ENCODE peak calls at places on chromosome 16, in eight cellular contexts. I is heart left ventricle, F is A549, Y is SJSA1, X is Peyer's patch, E is MM.1S, G is endodermal cell, U is ovary. B is an unnamed sample.

GRCh38 chr16:10126686-10127085 is 55.5 kb downstream of the GRIN2A start:
- DNase-seq in G (no peak), I (no peak), Y (no peak), E (no peak), X (no peak), F (no peak), U (no peak), B (no peak)

GRCh38 chr16:28905229-28905754 is 19.7 kb downstream of the RABEP2 start:
- DNase-seq in I (no peak), X (no peak), G (no peak), F (no peak), Y (no peak), E (no peak), U (no peak), B (no peak)

GRCh38 chr16:88703486-88704309 is 2.5 kb downstream of the RNF166 start:
- DNase-seq in X (no peak), E (no peak), I (peak), Y (no peak), F (no peak), U (no peak), G (no peak), B (no peak)

GRCh38 chr16:72084445-72084844 is 9.0 kb downstream of the TXNL4B start:
- DNase-seq in E (no peak), X (no peak), G (no peak), I (no peak), Y (no peak), U (no peak), F (no peak), B (no peak)

GRCh38 chr16:4263504-4264436 is 9.1 kb downstream of the TFAP4 start:
- DNase-seq in I (peak), U (peak), G (peak), X (peak), F (peak), Y (peak), E (no peak), B (no peak)

GRCh38 chr16:17598968-17599367 is 128.2 kb upstream of the XYLT1 start:
- DNase-seq in I (no peak), E (no peak), U (no peak), G (no peak), F (no peak), X (no peak), Y (no peak), B (no peak)

GRCh38 chr16:9136596-9136995 is 45.2 kb downstream of the HAPSTR1 start:
- DNase-seq in X (no peak), Y (no peak), E (no peak), G (peak), I (no peak), F (no peak), U (no peak), B (no peak)

GRCh38 chr16:85675528-85675927 is 13.2 kb downstream of the GINS2 start:
- DNase-seq in U (no peak), X (no peak), Y (peak), F (peak), I (no peak), G (no peak), E (no peak), B (no peak)

GRCh38 chr16:64085291-64085690 is 1036.6 kb downstream of the CDH11 start:
- DNase-seq in G (no peak), I (no peak), X (no peak), E (no peak), Y (no peak), U (no peak), F (no peak), B (no peak)

GRCh38 chr16:85168732-85169256 is 56.5 kb upstream of the CIBAR2 start:
- DNase-seq in Y (peak), U (peak), E (no peak), X (no peak), I (peak), F (no peak), G (peak), B (no peak)

GRCh38 chr16:54437361-54437760 is 150.8 kb upstream of the IRX3 start:
- DNase-seq in U (no peak), G (no peak), Y (no peak), F (no peak), E (no peak), I (no peak), X (no peak), B (no peak)

GRCh38 chr16:3645504-3646347 is 8.8 kb upstream of the DNASE1 start:
- DNase-seq in Y (no peak), E (no peak), G (peak), I (no peak), U (no peak), X (no peak), F (no peak), B (no peak)

GRCh38 chr16:67246081-67246944 is 968 bp downstream of the FHOD1 start:
- DNase-seq in F (peak), Y (peak), G (peak), U (peak), E (peak), X (peak), I (peak), B (no peak)

GRCh38 chr16:19748389-19749110 is 30.5 kb downstream of the IQCK start:
- DNase-seq in X (no peak), F (no peak), U (no peak), I (no peak), E (no peak), Y (no peak), G (no peak), B (no peak)

GRCh38 chr16:52727878-52728277 is 180.9 kb upstream of the TOX3 start:
- DNase-seq in Y (no peak), G (no peak), F (no peak), I (no peak), U (no peak), X (no peak), E (no peak), B (no peak)

GRCh38 chr16:58507195-58507962 is 7.4 kb downstream of the NDRG4 start:
- DNase-seq in I (no peak), U (peak), Y (no peak), X (no peak), E (no peak), F (no peak), G (peak), B (no peak)

GRCh38 chr16:71883849-71884638 is at the start of gene ZNF821:
- DNase-seq in G (peak), I (peak), Y (peak), X (peak), U (peak), F (peak), E (peak), B (peak)

GRCh38 chr16:8678068-8678927 is 3.9 kb downstream of the ABAT start:
- DNase-seq in E (no peak), G (no peak), Y (peak), U (no peak), X (no peak), F (peak), I (no peak), B (peak)

GRCh38 chr16:73202176-73202729 is 154.3 kb upstream of the ZFHX3 start:
- DNase-seq in E (no peak), G (no peak), U (no peak), I (no peak), X (peak), F (peak), Y (no peak), B (no peak)

GRCh38 chr16:89944773-89945172 is 3.8 kb upstream of the DEF8 start:
- DNase-seq in G (no peak), E (no peak), Y (no peak), F (no peak), I (no peak), X (no peak), U (no peak), B (no peak)

GRCh38 chr16:30654856-30655255 is 3.4 kb upstream of the FBRS start:
- DNase-seq in E (no peak), G (no peak), I (no peak), X (no peak), U (no peak), F (no peak), Y (no peak), B (no peak)

GRCh38 chr16:71807905-71808592 is 585 bp downstream of the AP1G1 start:
- DNase-seq in E (peak), X (no peak), I (no peak), G (peak), Y (no peak), F (peak), U (no peak), B (no peak)

GRCh38 chr16:58020628-58021521 is 4.7 kb upstream of the MMP15 start:
- DNase-seq in E (peak), F (peak), U (peak), G (peak), X (peak), I (peak), Y (peak), B (no peak)

GRCh38 chr16:87107221-87107620 is 210.0 kb downstream of the C16orf95 start:
- DNase-seq in X (no peak), I (no peak), G (no peak), F (no peak), U (no peak), Y (no peak), E (no peak), B (no peak)

GRCh38 chr16:71287454-71287853 is 1.7 kb downstream of the CMTR2 start:
- DNase-seq in G (no peak), E (no peak), X (no peak), U (no peak), Y (no peak), I (no peak), F (no peak), B (no peak)

GRCh38 chr16:424033-424622 is 1.3 kb upstream of the RAB11FIP3 start:
- DNase-seq in I (no peak), U (peak), E (no peak), G (no peak), F (peak), X (no peak), Y (peak), B (peak)

GRCh38 chr16:65069766-65070165 is 52.1 kb downstream of the CDH11 start:
- DNase-seq in X (no peak), I (no peak), Y (peak), G (no peak), E (no peak), U (no peak), F (no peak), B (no peak)

GRCh38 chr16:23962001-23962400 is 126.2 kb downstream of the PRKCB start:
- DNase-seq in E (no peak), F (no peak), G (no peak), Y (no peak), I (no peak), U (no peak), X (no peak), B (no peak)

GRCh38 chr16:80231888-80232287 is 308.9 kb upstream of the DYNLRB2 start:
- DNase-seq in I (no peak), G (no peak), U (no peak), Y (peak), E (no peak), F (no peak), X (no peak), B (peak)

GRCh38 chr16:88782454-88783390 is 2.3 kb downstream of the PIEZO1 start:
- DNase-seq in E (no peak), U (no peak), G (no peak), I (no peak), X (no peak), Y (peak), F (no peak), B (peak)

GRCh38 chr16:48076455-48077012 is 79.3 kb downstream of the ABCC12 start:
- DNase-seq in F (peak), G (no peak), E (no peak), I (no peak), X (no peak), Y (no peak), U (no peak), B (no peak)

GRCh38 chr16:67641779-67642708 is 2.9 kb upstream of the CARMIL2 start:
- DNase-seq in X (no peak), Y (no peak), I (no peak), G (no peak), U (no peak), E (no peak), F (no peak), B (peak)

GRCh38 chr16:68369697-68370096 is 58.9 kb downstream of the PRMT7 start:
- DNase-seq in X (no peak), E (peak), G (no peak), Y (no peak), F (no peak), U (no peak), I (peak), B (no peak)

DNA sequence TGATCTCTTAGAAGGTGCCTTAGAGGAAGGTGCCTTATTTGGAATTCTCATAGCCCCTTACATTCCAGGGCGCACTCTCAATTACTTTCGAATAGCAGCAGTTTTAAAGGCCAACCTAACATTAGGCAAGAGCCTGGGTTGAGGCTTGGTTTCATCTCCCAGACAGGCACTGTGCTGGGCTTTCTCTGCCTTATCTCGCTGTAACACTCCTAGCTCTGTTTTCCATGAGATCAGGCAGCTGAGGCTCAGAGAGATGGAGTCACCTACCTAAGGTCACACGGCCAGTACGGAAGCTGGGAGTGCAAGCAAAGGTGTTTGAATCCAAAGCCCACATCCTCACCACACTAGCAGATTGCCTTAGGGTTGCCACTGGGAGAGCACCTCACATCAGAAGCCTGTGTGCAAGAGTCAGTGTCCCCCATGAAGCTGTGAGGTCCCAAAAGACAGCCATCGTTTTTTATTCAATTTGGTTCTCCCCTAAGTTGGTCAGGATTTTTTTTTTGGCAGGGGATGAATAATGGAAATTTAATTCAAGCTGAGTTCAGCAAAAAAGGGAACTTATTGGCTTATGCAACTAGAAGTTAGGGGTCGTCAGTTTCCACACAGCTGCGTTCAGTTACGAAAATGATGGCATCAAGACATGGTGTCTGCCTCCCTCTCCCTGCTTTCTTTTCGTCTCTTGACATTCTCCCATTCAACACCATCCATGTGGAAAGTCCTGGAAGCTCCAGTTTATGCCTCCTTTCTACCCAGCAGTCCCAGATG is 206.4 kb downstream of the KATNIP start:
- DNase-seq in X (no peak), I (no peak), E (no peak), G (no peak), U (no peak), Y (no peak), F (no peak), B (no peak)
- H3K27ac ChIP-seq in X (no peak), I (no peak), E (no peak), G (no peak), U (no peak), Y (no peak), F (no peak), B (no peak)

DNA sequence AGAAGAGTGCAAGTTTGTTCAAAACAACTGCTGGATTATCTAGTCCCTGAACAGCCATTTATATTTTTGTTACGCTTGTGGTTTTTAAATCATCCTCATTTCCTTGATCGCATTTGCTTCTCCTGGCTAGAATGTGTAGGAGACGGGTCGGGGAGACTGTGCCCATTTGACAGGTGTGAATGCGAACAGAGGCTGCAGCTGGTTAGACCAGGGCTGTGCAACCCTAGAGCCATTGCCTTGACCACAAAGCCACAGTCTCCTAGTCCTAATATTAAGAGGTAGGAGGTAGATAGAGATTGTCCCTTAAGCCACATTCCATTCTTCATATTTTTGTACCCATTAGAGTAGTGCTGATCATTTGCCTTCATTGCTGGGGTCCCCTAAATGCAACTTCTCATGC is 639.1 kb downstream of the WWOX start:
- DNase-seq in E (peak), U (no peak), Y (no peak), G (no peak), F (no peak), I (no peak), X (no peak), B (no peak)
- H3K27ac ChIP-seq in E (peak), U (no peak), Y (no peak), G (no peak), F (no peak), I (no peak), X (no peak), B (no peak)

DNA sequence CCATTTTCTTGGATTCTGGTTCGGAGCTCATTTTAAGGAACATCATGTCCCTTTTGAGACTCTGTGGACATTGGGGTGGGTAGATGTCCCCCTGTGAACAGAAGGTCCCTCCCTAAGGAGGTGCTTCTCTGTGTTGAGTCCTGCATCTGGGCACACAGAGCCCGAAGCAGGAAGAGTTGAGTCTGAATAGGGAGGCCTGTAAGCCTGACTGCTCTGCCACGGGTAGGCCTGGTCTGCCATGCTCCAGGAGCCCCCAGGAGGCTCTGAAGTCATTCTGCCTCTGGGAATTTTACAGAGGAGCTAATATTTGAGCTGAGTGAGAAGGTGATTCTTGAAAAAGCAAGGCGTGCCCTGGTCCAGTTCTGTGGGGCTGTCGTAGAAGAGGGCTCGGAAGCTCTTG is 50.6 kb downstream of the TENT4B start:
- DNase-seq in I (no peak), E (no peak), G (no peak), U (no peak), F (no peak), Y (peak), X (no peak), B (no peak)
- H3K27ac ChIP-seq in I (peak), E (no peak), G (peak), U (peak), F (peak), Y (peak), X (peak), B (peak)

DNA sequence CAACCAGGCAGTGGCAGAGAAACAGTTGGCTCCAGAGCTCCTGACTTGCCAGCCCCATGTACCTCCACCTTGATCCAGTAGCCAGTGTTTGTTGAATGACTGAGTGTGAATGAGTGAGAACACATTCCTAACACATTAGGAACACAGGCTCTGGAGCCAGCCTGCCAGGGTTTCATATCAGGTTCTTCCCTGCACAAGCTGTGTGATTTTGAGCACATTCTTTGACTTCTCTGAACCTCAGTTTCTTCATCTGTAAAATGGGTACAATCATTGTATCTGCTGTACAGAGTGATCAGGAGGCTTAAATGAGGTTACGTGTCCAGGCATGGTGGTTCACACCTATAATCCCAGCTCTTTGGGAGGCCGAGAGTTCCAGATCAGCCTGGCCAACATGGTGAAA is 13.3 kb upstream of the RMI2 start:
- DNase-seq in X (no peak), F (no peak), Y (no peak), I (peak), E (no peak), G (no peak), U (no peak), B (no peak)
- H3K27ac ChIP-seq in X (no peak), F (no peak), Y (no peak), I (no peak), E (no peak), G (no peak), U (no peak), B (no peak)

GRCh38 chr16:81810361-81810760 is 31.3 kb downstream of the PLCG2 start:
- DNase-seq in E (peak), I (no peak), Y (no peak), F (no peak), X (no peak), U (no peak), G (no peak), B (no peak)
- H3K27ac ChIP-seq in E (peak), I (no peak), Y (no peak), F (no peak), X (no peak), U (no peak), G (no peak), B (no peak)

GRCh38 chr16:11670171-11671131 is 2.2 kb downstream of the SNN start:
- DNase-seq in E (no peak), Y (no peak), I (peak), X (no peak), G (peak), F (no peak), U (peak), B (no peak)
- H3K27ac ChIP-seq in E (no peak), Y (no peak), I (peak), X (peak), G (no peak), F (no peak), U (peak), B (no peak)

B was measured in epithelial cell of prostate.